ENCODE peak calls at places on chromosome 16, in seven cellular contexts. One of them, this sample, is unnamed. For H3K9me3 and H3K4me1, the result is how much of the 10 kb centered on the place peaks cover.

GRCh38 chr16:66446737-66447136 is 19.6 kb downstream of the BEAN1 start:
- DNase-seq in ovary: no peak
- DNase-seq in endodermal cell: peak
- DNase-seq in stomach: no peak
- DNase-seq in thyroid gland: no peak
- DNase-seq in pancreas: no peak
- DNase-seq in MM.1S: no peak
- DNase-seq in this sample: no peak

GRCh38 chr16:84557059-84557458 is 52.6 kb upstream of the MEAK7 start:
- DNase-seq in ovary: no peak
- DNase-seq in endodermal cell: no peak
- DNase-seq in stomach: no peak
- DNase-seq in thyroid gland: no peak
- DNase-seq in pancreas: no peak
- DNase-seq in MM.1S: no peak
- DNase-seq in this sample: no peak

GRCh38 chr16:14485131-14485551 is 144.9 kb downstream of the PARN start:
- DNase-seq in ovary: no peak
- DNase-seq in endodermal cell: no peak
- DNase-seq in stomach: no peak
- DNase-seq in thyroid gland: no peak
- DNase-seq in pancreas: no peak
- DNase-seq in MM.1S: no peak
- DNase-seq in this sample: no peak

GRCh38 chr16:19232988-19233387 is 52.5 kb upstream of the CLEC19A start:
- DNase-seq in ovary: no peak
- DNase-seq in endodermal cell: no peak
- DNase-seq in stomach: no peak
- DNase-seq in thyroid gland: no peak
- DNase-seq in pancreas: no peak
- DNase-seq in MM.1S: no peak
- DNase-seq in this sample: no peak

GRCh38 chr16:17578921-17579876 is 108.4 kb upstream of the XYLT1 start:
- DNase-seq in ovary: peak
- DNase-seq in endodermal cell: peak
- DNase-seq in stomach: peak
- DNase-seq in thyroid gland: peak
- DNase-seq in pancreas: peak
- DNase-seq in MM.1S: peak
- DNase-seq in this sample: peak

GRCh38 chr16:4675864-4676786 is 17.2 kb upstream of the NUDT16L1 start:
- DNase-seq in ovary: no peak
- DNase-seq in endodermal cell: peak
- DNase-seq in stomach: no peak
- DNase-seq in thyroid gland: no peak
- DNase-seq in pancreas: no peak
- DNase-seq in MM.1S: no peak
- DNase-seq in this sample: no peak

GRCh38 chr16:31452631-31453106 is 6.6 kb upstream of the ARMC5 start:
- DNase-seq in ovary: peak
- DNase-seq in endodermal cell: peak
- DNase-seq in stomach: no peak
- DNase-seq in thyroid gland: no peak
- DNase-seq in pancreas: no peak
- DNase-seq in MM.1S: no peak
- DNase-seq in this sample: peak

GRCh38 chr16:11202260-11203091 is 53.5 kb downstream of the SOCS1 start:
- DNase-seq in ovary: no peak
- DNase-seq in endodermal cell: peak
- DNase-seq in stomach: no peak
- DNase-seq in thyroid gland: no peak
- DNase-seq in pancreas: no peak
- DNase-seq in MM.1S: no peak
- DNase-seq in this sample: no peak

GRCh38 chr16:17196526-17196925 is 274.2 kb downstream of the XYLT1 start:
- DNase-seq in ovary: no peak
- DNase-seq in endodermal cell: no peak
- DNase-seq in stomach: no peak
- DNase-seq in thyroid gland: no peak
- DNase-seq in pancreas: no peak
- DNase-seq in MM.1S: no peak
- DNase-seq in this sample: no peak

GRCh38 chr16:67264866-67265265 is 14.5 kb upstream of the PLEKHG4 start:
- DNase-seq in ovary: peak
- DNase-seq in endodermal cell: no peak
- DNase-seq in stomach: no peak
- DNase-seq in thyroid gland: no peak
- DNase-seq in pancreas: no peak
- DNase-seq in MM.1S: no peak
- DNase-seq in this sample: no peak

GRCh38 chr16:76293980-76294690 is 16.9 kb downstream of the CNTNAP4 start:
- DNase-seq in ovary: no peak
- DNase-seq in endodermal cell: no peak
- DNase-seq in stomach: no peak
- DNase-seq in thyroid gland: no peak
- DNase-seq in pancreas: no peak
- DNase-seq in MM.1S: no peak
- DNase-seq in this sample: no peak

GRCh38 chr16:8828541-8829165 is 31.0 kb downstream of the PMM2 start:
- DNase-seq in ovary: no peak
- DNase-seq in endodermal cell: no peak
- DNase-seq in stomach: no peak
- DNase-seq in thyroid gland: no peak
- DNase-seq in pancreas: no peak
- DNase-seq in MM.1S: no peak
- DNase-seq in this sample: peak

GRCh38 chr16:8826278-8826879 is 28.7 kb downstream of the PMM2 start:
- DNase-seq in ovary: no peak
- DNase-seq in endodermal cell: no peak
- DNase-seq in stomach: no peak
- DNase-seq in thyroid gland: no peak
- DNase-seq in pancreas: no peak
- DNase-seq in MM.1S: no peak
- DNase-seq in this sample: no peak

GRCh38 chr16:8832383-8833100 is 34.9 kb downstream of the PMM2 start:
- DNase-seq in ovary: no peak
- DNase-seq in endodermal cell: peak
- DNase-seq in stomach: no peak
- DNase-seq in thyroid gland: no peak
- DNase-seq in pancreas: no peak
- DNase-seq in MM.1S: no peak
- DNase-seq in this sample: no peak

GRCh38 chr16:8831450-8832382 is 34.1 kb downstream of the PMM2 start:
- DNase-seq in ovary: no peak
- DNase-seq in endodermal cell: peak
- DNase-seq in stomach: no peak
- DNase-seq in thyroid gland: no peak
- DNase-seq in pancreas: no peak
- DNase-seq in MM.1S: no peak
- DNase-seq in this sample: no peak
- H3K4me3 ChIP-seq in ovary: no peak
- H3K4me3 ChIP-seq in endodermal cell: no peak
- H3K4me3 ChIP-seq in stomach: no peak
- H3K4me3 ChIP-seq in thyroid gland: no peak
- H3K4me3 ChIP-seq in pancreas: no peak
- H3K4me3 ChIP-seq in MM.1S: no peak
- H3K4me3 ChIP-seq in this sample: no peak

DNA sequence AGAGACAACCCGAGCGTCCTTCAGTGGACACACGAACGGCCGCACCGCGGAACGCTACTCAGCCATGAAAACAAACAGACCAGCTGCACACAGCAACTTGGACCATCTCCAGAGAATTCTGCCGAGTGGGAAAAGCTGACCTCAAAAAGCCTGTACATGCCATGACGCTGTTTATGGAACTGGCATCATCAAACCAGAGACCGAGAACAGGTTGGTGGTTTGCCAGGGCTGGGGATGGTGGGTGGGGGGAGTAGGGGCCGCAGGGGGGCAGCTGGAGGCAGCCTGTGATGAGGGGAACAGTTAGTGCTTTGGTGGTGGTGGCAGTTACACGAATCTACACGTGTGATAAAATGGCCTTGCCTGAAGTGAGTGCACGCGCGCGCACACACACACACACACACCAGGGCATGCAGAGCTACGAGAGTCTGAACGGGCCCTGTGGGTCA is 169.8 kb downstream of the LAT start:
- DNase-seq in ovary: peak
- DNase-seq in endodermal cell: no peak
- DNase-seq in stomach: no peak
- DNase-seq in thyroid gland: no peak
- DNase-seq in pancreas: no peak
- DNase-seq in MM.1S: no peak
- DNase-seq in this sample: no peak
- H3K9me3 ChIP-seq in ovary: under half
- H3K9me3 ChIP-seq in endodermal cell: under half
- H3K9me3 ChIP-seq in stomach: under half
- H3K9me3 ChIP-seq in thyroid gland: under half
- H3K9me3 ChIP-seq in pancreas: under half
- H3K9me3 ChIP-seq in MM.1S: under half
- H3K9me3 ChIP-seq in this sample: under half

DNA sequence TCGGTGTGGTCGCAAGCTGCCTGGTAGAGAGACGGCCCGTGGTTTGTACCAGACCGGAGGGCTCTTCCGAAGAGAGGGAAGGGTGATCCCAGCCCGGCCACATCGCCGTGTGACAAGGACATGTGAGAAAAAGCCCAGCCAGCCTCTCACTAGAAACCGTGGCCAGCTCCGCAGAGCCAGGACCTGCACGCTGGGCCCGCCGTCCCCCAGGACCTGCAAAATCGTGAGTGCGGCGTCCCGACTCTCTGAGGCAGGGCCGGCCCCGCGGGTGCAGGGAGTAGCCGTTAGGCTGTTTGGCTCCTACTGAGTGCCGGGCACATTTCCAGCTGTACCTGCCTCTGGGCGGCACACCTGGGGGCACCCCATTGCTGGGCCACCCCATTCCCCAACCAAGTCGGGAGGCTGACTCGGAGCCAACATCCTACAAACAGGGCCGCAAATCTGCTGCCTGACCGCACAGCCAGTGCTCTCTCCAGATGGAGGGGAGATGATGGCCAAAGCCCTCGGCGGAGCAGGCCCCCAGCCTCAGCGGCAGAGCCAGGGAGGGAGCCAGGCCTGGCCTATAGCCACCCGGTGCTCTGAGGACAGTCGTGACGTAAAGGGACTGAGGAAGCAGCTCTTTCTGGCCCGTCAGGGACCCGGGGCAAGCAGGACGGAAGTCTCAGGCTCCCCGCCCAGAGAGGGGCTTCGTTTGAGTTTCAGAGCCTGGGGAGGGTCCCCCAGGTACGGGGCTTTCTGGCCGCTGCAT is 33.6 kb upstream of the PABPN1L start:
- DNase-seq in ovary: no peak
- DNase-seq in endodermal cell: no peak
- DNase-seq in stomach: no peak
- DNase-seq in thyroid gland: no peak
- DNase-seq in pancreas: no peak
- DNase-seq in MM.1S: no peak
- DNase-seq in this sample: no peak
- H3K4me1 ChIP-seq in ovary: under half
- H3K4me1 ChIP-seq in endodermal cell: under half
- H3K4me1 ChIP-seq in stomach: under half
- H3K4me1 ChIP-seq in thyroid gland: under half
- H3K4me1 ChIP-seq in pancreas: under half
- H3K4me1 ChIP-seq in MM.1S: under half
- H3K4me1 ChIP-seq in this sample: under half

GRCh38 chr16:78505544-78506371 is 406.3 kb downstream of the WWOX start:
- DNase-seq in ovary: peak
- DNase-seq in endodermal cell: peak
- DNase-seq in stomach: peak
- DNase-seq in thyroid gland: peak
- DNase-seq in pancreas: peak
- DNase-seq in MM.1S: no peak
- DNase-seq in this sample: no peak
- H3K4me3 ChIP-seq in ovary: peak
- H3K4me3 ChIP-seq in endodermal cell: no peak
- H3K4me3 ChIP-seq in stomach: peak
- H3K4me3 ChIP-seq in thyroid gland: no peak
- H3K4me3 ChIP-seq in pancreas: no peak
- H3K4me3 ChIP-seq in MM.1S: no peak
- H3K4me3 ChIP-seq in this sample: no peak

DNA sequence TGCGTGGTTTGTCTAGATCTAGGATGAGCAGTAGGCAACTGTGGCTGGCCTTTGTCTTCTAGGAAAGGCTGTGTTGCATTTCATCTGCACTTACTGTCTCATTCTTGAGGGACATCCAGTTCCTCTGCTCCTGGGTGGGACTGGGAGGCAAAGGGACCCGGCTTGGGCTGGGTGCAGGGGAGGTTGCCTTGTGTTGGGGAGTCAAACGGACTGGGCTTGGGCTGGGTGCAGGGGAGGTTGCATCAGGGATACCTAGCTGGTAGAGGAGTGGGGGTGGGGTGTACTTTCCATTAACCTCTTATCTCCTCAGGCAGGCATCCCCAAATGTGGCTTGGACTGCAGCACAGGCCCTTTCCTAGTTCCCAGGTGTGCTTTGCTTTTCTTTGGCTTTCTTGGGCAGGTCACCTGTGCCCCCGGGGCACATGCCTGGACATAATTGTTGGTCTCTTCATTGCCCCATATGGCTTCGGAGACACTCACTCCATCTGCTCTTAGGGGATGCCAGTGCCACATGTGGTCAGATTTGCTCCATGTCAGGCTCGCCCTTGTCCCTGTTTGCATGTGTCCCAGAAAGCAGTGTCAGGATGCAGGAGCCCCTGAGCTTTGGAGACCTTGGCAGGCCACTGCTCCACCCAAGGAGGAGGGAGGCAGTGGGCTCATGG is 1682.9 kb downstream of the TP53TG3F start:
- DNase-seq in ovary: no peak
- DNase-seq in endodermal cell: no peak
- DNase-seq in stomach: no peak
- DNase-seq in thyroid gland: no peak
- DNase-seq in pancreas: no peak
- DNase-seq in MM.1S: no peak
- DNase-seq in this sample: peak
- H3K9me3 ChIP-seq in ovary: under half
- H3K9me3 ChIP-seq in endodermal cell: half or more
- H3K9me3 ChIP-seq in stomach: half or more
- H3K9me3 ChIP-seq in thyroid gland: under half
- H3K9me3 ChIP-seq in pancreas: under half
- H3K9me3 ChIP-seq in MM.1S: under half
- H3K9me3 ChIP-seq in this sample: under half